ENCODE peak calls at places on chromosomes 5 and 9, in eight cellular contexts. One of them, this sample, is unnamed.
A peak's percentile ranks its signal among the peaks of the same experiment; 100 is the strongest.

GRCh38 chr9:101702257-101702656 is 36.2 kb downstream of the GRIN3A start:
- DNase-seq in spleen: no peak
- DNase-seq in CD8-positive, alpha-beta memory T cell: no peak
- DNase-seq in AG04449: no peak
- DNase-seq in epithelial cell of prostate: peak; percentile 60
- DNase-seq in activated CD4-positive, alpha-beta T cell treated with anti-CD3 and anti-CD28 coated beads, Interleukin-2, amount 10 ng/mL, durations not matched to agents 7 days and 5 days: no peak
- DNase-seq in IMR-90: no peak
- DNase-seq in iris pigment epithelial cell: no peak
- DNase-seq in this sample: no peak

GRCh38 chr5:132069561-132069960 is 4.0 kb upstream of the CSF2 start:
- DNase-seq in spleen: peak; percentile 62
- DNase-seq in CD8-positive, alpha-beta memory T cell: no peak
- DNase-seq in AG04449: no peak
- DNase-seq in epithelial cell of prostate: no peak
- DNase-seq in activated CD4-positive, alpha-beta T cell treated with anti-CD3 and anti-CD28 coated beads, Interleukin-2, amount 10 ng/mL, durations not matched to agents 7 days and 5 days: no peak
- DNase-seq in IMR-90: no peak
- DNase-seq in iris pigment epithelial cell: no peak
- DNase-seq in this sample: no peak

GRCh38 chr9:138101444-138102234 is 224.1 kb downstream of the CACNA1B start:
- DNase-seq in spleen: peak; percentile 51
- DNase-seq in CD8-positive, alpha-beta memory T cell: no peak
- DNase-seq in AG04449: no peak
- DNase-seq in epithelial cell of prostate: no peak
- DNase-seq in activated CD4-positive, alpha-beta T cell treated with anti-CD3 and anti-CD28 coated beads, Interleukin-2, amount 10 ng/mL, durations not matched to agents 7 days and 5 days: no peak
- DNase-seq in IMR-90: no peak
- DNase-seq in iris pigment epithelial cell: no peak
- DNase-seq in this sample: peak; percentile 61

GRCh38 chr5:36724429-36725332 is 118.3 kb downstream of the SLC1A3 start:
- DNase-seq in spleen: peak; percentile 95
- DNase-seq in CD8-positive, alpha-beta memory T cell: peak; percentile 57
- DNase-seq in AG04449: no peak
- DNase-seq in epithelial cell of prostate: no peak
- DNase-seq in activated CD4-positive, alpha-beta T cell treated with anti-CD3 and anti-CD28 coated beads, Interleukin-2, amount 10 ng/mL, durations not matched to agents 7 days and 5 days: peak; percentile 44
- DNase-seq in IMR-90: no peak
- DNase-seq in iris pigment epithelial cell: no peak
- DNase-seq in this sample: no peak

GRCh38 chr5:148776780-148777179 is 49.6 kb upstream of the ADRB2 start:
- DNase-seq in spleen: no peak
- DNase-seq in CD8-positive, alpha-beta memory T cell: no peak
- DNase-seq in AG04449: peak; percentile 34
- DNase-seq in epithelial cell of prostate: peak; percentile 92
- DNase-seq in activated CD4-positive, alpha-beta T cell treated with anti-CD3 and anti-CD28 coated beads, Interleukin-2, amount 10 ng/mL, durations not matched to agents 7 days and 5 days: no peak
- DNase-seq in IMR-90: peak; percentile 84
- DNase-seq in iris pigment epithelial cell: peak; percentile 45
- DNase-seq in this sample: no peak

GRCh38 chr5:120545951-120546350 is 81.9 kb downstream of the PRR16 start:
- DNase-seq in spleen: no peak
- DNase-seq in CD8-positive, alpha-beta memory T cell: no peak
- DNase-seq in AG04449: no peak
- DNase-seq in epithelial cell of prostate: no peak
- DNase-seq in activated CD4-positive, alpha-beta T cell treated with anti-CD3 and anti-CD28 coated beads, Interleukin-2, amount 10 ng/mL, durations not matched to agents 7 days and 5 days: no peak
- DNase-seq in IMR-90: peak; percentile 26
- DNase-seq in iris pigment epithelial cell: peak; percentile 62
- DNase-seq in this sample: no peak

GRCh38 chr5:50727149-50727496 is 60.7 kb downstream of the PARP8 start:
- DNase-seq in spleen: no peak
- DNase-seq in CD8-positive, alpha-beta memory T cell: no peak
- DNase-seq in AG04449: no peak
- DNase-seq in epithelial cell of prostate: peak; percentile 46
- DNase-seq in activated CD4-positive, alpha-beta T cell treated with anti-CD3 and anti-CD28 coated beads, Interleukin-2, amount 10 ng/mL, durations not matched to agents 7 days and 5 days: no peak
- DNase-seq in IMR-90: no peak
- DNase-seq in iris pigment epithelial cell: no peak
- DNase-seq in this sample: no peak

GRCh38 chr9:127180457-127181314 is 58.3 kb upstream of the ANGPTL2 start:
- DNase-seq in spleen: peak; percentile 55
- DNase-seq in CD8-positive, alpha-beta memory T cell: no peak
- DNase-seq in AG04449: no peak
- DNase-seq in epithelial cell of prostate: no peak
- DNase-seq in activated CD4-positive, alpha-beta T cell treated with anti-CD3 and anti-CD28 coated beads, Interleukin-2, amount 10 ng/mL, durations not matched to agents 7 days and 5 days: no peak
- DNase-seq in IMR-90: no peak
- DNase-seq in iris pigment epithelial cell: no peak
- DNase-seq in this sample: peak; percentile 54

GRCh38 chr5:78540335-78541057 is 108.1 kb downstream of the LHFPL2 start:
- DNase-seq in spleen: no peak
- DNase-seq in CD8-positive, alpha-beta memory T cell: no peak
- DNase-seq in AG04449: no peak
- DNase-seq in epithelial cell of prostate: no peak
- DNase-seq in activated CD4-positive, alpha-beta T cell treated with anti-CD3 and anti-CD28 coated beads, Interleukin-2, amount 10 ng/mL, durations not matched to agents 7 days and 5 days: no peak
- DNase-seq in IMR-90: no peak
- DNase-seq in iris pigment epithelial cell: no peak
- DNase-seq in this sample: no peak

GRCh38 chr5:149646564-149646963 is 65.3 kb downstream of the ARHGEF37 start:
- DNase-seq in spleen: no peak
- DNase-seq in CD8-positive, alpha-beta memory T cell: peak; percentile 74
- DNase-seq in AG04449: no peak
- DNase-seq in epithelial cell of prostate: no peak
- DNase-seq in activated CD4-positive, alpha-beta T cell treated with anti-CD3 and anti-CD28 coated beads, Interleukin-2, amount 10 ng/mL, durations not matched to agents 7 days and 5 days: no peak
- DNase-seq in IMR-90: peak; percentile 21
- DNase-seq in iris pigment epithelial cell: peak; percentile 36
- DNase-seq in this sample: no peak

GRCh38 chr5:147701468-147701867 is 81.1 kb downstream of the JAKMIP2 start:
- DNase-seq in spleen: no peak
- DNase-seq in CD8-positive, alpha-beta memory T cell: no peak
- DNase-seq in AG04449: no peak
- DNase-seq in epithelial cell of prostate: no peak
- DNase-seq in activated CD4-positive, alpha-beta T cell treated with anti-CD3 and anti-CD28 coated beads, Interleukin-2, amount 10 ng/mL, durations not matched to agents 7 days and 5 days: no peak
- DNase-seq in IMR-90: no peak
- DNase-seq in iris pigment epithelial cell: no peak
- DNase-seq in this sample: no peak

GRCh38 chr9:94916956-94917355 is 190.5 kb downstream of the AOPEP start:
- DNase-seq in spleen: no peak
- DNase-seq in CD8-positive, alpha-beta memory T cell: no peak
- DNase-seq in AG04449: no peak
- DNase-seq in epithelial cell of prostate: no peak
- DNase-seq in activated CD4-positive, alpha-beta T cell treated with anti-CD3 and anti-CD28 coated beads, Interleukin-2, amount 10 ng/mL, durations not matched to agents 7 days and 5 days: no peak
- DNase-seq in IMR-90: no peak
- DNase-seq in iris pigment epithelial cell: no peak
- DNase-seq in this sample: peak; percentile 62

GRCh38 chr5:170195876-170196275 is 36.9 kb upstream of the C5orf58 start:
- DNase-seq in spleen: no peak
- DNase-seq in CD8-positive, alpha-beta memory T cell: no peak
- DNase-seq in AG04449: no peak
- DNase-seq in epithelial cell of prostate: no peak
- DNase-seq in activated CD4-positive, alpha-beta T cell treated with anti-CD3 and anti-CD28 coated beads, Interleukin-2, amount 10 ng/mL, durations not matched to agents 7 days and 5 days: no peak
- DNase-seq in IMR-90: no peak
- DNase-seq in iris pigment epithelial cell: no peak
- DNase-seq in this sample: no peak

GRCh38 chr9:19649672-19650071 is 139.2 kb downstream of the SLC24A2 start:
- DNase-seq in spleen: no peak
- DNase-seq in CD8-positive, alpha-beta memory T cell: no peak
- DNase-seq in AG04449: no peak
- DNase-seq in epithelial cell of prostate: no peak
- DNase-seq in activated CD4-positive, alpha-beta T cell treated with anti-CD3 and anti-CD28 coated beads, Interleukin-2, amount 10 ng/mL, durations not matched to agents 7 days and 5 days: no peak
- DNase-seq in IMR-90: no peak
- DNase-seq in iris pigment epithelial cell: no peak
- DNase-seq in this sample: no peak

GRCh38 chr5:107466233-107466769 is 204.4 kb downstream of the EFNA5 start:
- DNase-seq in spleen: no peak
- DNase-seq in CD8-positive, alpha-beta memory T cell: no peak
- DNase-seq in AG04449: peak; percentile 59
- DNase-seq in epithelial cell of prostate: peak; percentile 93
- DNase-seq in activated CD4-positive, alpha-beta T cell treated with anti-CD3 and anti-CD28 coated beads, Interleukin-2, amount 10 ng/mL, durations not matched to agents 7 days and 5 days: no peak
- DNase-seq in IMR-90: peak; percentile 66
- DNase-seq in iris pigment epithelial cell: peak; percentile 93
- DNase-seq in this sample: no peak

GRCh38 chr5:145856285-145856818 is 16.5 kb downstream of the GRXCR2 start:
- DNase-seq in spleen: peak; percentile 71
- DNase-seq in CD8-positive, alpha-beta memory T cell: no peak
- DNase-seq in AG04449: peak; percentile 17
- DNase-seq in epithelial cell of prostate: no peak
- DNase-seq in activated CD4-positive, alpha-beta T cell treated with anti-CD3 and anti-CD28 coated beads, Interleukin-2, amount 10 ng/mL, durations not matched to agents 7 days and 5 days: no peak
- DNase-seq in IMR-90: peak; percentile 83
- DNase-seq in iris pigment epithelial cell: peak; percentile 71
- DNase-seq in this sample: no peak

GRCh38 chr5:90888511-90889324 is 330.1 kb downstream of the ADGRV1 start:
- DNase-seq in spleen: no peak
- DNase-seq in CD8-positive, alpha-beta memory T cell: no peak
- DNase-seq in AG04449: no peak
- DNase-seq in epithelial cell of prostate: peak; percentile 78
- DNase-seq in activated CD4-positive, alpha-beta T cell treated with anti-CD3 and anti-CD28 coated beads, Interleukin-2, amount 10 ng/mL, durations not matched to agents 7 days and 5 days: no peak
- DNase-seq in IMR-90: peak; percentile 35
- DNase-seq in iris pigment epithelial cell: peak; percentile 79
- DNase-seq in this sample: no peak

GRCh38 chr9:94085062-94085639 is 887 bp downstream of the PTPDC1 start:
- DNase-seq in spleen: no peak
- DNase-seq in CD8-positive, alpha-beta memory T cell: no peak
- DNase-seq in AG04449: no peak
- DNase-seq in epithelial cell of prostate: no peak
- DNase-seq in activated CD4-positive, alpha-beta T cell treated with anti-CD3 and anti-CD28 coated beads, Interleukin-2, amount 10 ng/mL, durations not matched to agents 7 days and 5 days: no peak
- DNase-seq in IMR-90: peak; percentile 68
- DNase-seq in iris pigment epithelial cell: peak; percentile 39
- DNase-seq in this sample: no peak

GRCh38 chr5:171762841-171763408 is 22.7 kb upstream of the SMIM23 start:
- DNase-seq in spleen: no peak
- DNase-seq in CD8-positive, alpha-beta memory T cell: no peak
- DNase-seq in AG04449: no peak
- DNase-seq in epithelial cell of prostate: no peak
- DNase-seq in activated CD4-positive, alpha-beta T cell treated with anti-CD3 and anti-CD28 coated beads, Interleukin-2, amount 10 ng/mL, durations not matched to agents 7 days and 5 days: no peak
- DNase-seq in IMR-90: no peak
- DNase-seq in iris pigment epithelial cell: no peak
- DNase-seq in this sample: no peak